ENCODE peak calls at places on chromosomes 16 and 17, in four cellular contexts. C is H1, Q is GM12891, B is GM12878. L is an unnamed sample.

GRCh38 chr17:80782536-80783427 is 208.9 kb upstream of the CHMP6 start:
- DNase-seq in C (no peak), B (no peak), Q (no peak), L (no peak)

GRCh38 chr17:82691714-82692113 is 6.8 kb downstream of the RAB40B start:
- DNase-seq in Q (no peak), B (no peak), C (no peak), L (no peak)

GRCh38 chr17:68459030-68459376 is 1.7 kb upstream of the WIPI1 start:
- DNase-seq in Q (no peak), B (peak), C (no peak), L (no peak)

GRCh38 chr17:1709971-1710806 is at the start of gene TLCD2:
- DNase-seq in Q (no peak), B (no peak), C (peak), L (no peak)

GRCh38 chr16:81752225-81752875 is 26.7 kb upstream of the PLCG2 start:
- DNase-seq in C (no peak), Q (peak), B (peak), L (peak)

GRCh38 chr16:67104061-67104460 is 5.7 kb upstream of the PHAF1 start:
- DNase-seq in B (no peak), C (peak), Q (no peak), L (no peak)

GRCh38 chr16:76162046-76162445 is 115.2 kb upstream of the CNTNAP4 start:
- DNase-seq in C (no peak), B (no peak), Q (no peak), L (no peak)

GRCh38 chr17:20095366-20096080 is 86.4 kb downstream of the SPECC1 start:
- DNase-seq in C (no peak), Q (no peak), B (no peak), L (no peak)

GRCh38 chr17:45168991-45169752 is 7.5 kb downstream of the HEXIM2 start:
- DNase-seq in B (no peak), C (no peak), Q (no peak), L (no peak)
- TF ChIP-seq TAF1 in B (no peak), C (no peak), Q (no peak), L (no peak)

GRCh38 chr17:72465191-72466024 is 344.6 kb downstream of the SOX9 start:
- DNase-seq in B (peak), Q (no peak), C (no peak), L (no peak)
- TF ChIP-seq POLR2A in B (no peak), Q (no peak), C (no peak), L (no peak)

DNA sequence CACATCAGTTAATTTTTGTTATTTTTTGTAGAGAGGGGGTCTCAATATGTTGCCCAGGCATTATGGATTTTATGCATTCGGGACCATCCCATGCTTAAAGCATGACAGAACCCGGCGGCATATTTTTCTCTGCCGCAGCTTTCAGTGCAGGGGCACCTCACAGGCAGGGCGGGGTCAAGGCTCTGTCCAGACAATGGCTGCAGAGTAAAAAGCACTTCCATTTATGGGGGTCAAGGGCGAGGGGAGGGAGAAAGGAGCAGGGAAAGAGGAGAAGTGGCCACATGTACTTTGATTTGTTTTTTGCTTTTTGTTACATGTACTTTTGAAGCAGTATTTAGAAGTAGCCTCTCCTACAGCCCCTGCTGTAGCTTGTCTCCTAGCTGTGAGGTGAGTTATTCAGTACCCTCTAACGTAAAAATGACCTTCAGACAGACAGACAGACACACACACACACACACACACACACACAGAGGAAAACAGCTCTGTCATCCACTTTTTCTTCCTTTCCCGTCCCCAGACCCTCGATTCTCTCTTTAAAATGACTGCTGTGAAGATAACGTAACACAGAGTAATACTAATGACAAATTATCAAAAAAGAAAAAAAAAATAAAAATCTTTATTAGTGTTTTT is 875 bp upstream of the SCPEP1 start:
- DNase-seq in Q (no peak), B (no peak), C (no peak), L (no peak)
- TF ChIP-seq TAF1 in Q (no peak), B (no peak), C (no peak), L (no peak)

DNA sequence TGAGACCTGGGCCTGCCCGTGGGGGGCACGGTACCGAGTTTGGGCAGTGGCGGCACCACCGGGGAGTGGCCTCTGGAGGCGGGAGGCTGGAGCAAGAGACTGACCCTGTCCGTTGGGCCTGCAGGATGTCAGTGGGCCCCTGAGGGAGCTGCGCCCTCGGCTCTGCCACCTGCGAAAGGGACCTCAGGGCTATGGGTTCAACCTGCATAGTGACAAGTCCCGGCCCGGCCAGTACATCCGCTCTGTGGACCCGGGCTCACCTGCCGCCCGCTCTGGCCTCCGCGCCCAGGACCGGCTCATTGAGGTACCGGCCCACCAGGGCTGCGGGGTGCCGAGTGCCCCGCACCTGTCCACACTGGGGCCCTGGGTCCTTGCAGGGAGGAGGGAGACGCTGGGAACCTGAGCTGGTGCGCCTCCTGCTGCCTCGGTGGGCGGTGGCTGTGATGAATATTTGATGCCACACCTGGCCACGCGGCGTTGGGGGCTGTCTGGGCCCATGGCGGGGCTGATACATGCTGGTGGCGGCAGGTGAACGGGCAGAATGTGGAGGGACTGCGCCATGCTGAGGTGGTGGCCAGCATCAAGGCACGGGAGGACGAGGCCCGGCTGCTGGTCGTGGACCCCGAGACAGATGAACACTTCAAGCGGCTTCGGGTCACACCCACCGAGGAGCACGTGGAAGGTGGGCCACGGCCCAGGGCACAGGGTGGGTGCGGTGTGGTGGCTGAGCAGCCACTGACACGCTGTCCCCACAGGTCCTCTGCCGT is 9.7 kb downstream of the NHERF2 start:
- DNase-seq in Q (no peak), C (no peak), B (no peak), L (no peak)
- TF ChIP-seq POLR2A in Q (no peak), C (no peak), B (no peak), L (no peak)

DNA sequence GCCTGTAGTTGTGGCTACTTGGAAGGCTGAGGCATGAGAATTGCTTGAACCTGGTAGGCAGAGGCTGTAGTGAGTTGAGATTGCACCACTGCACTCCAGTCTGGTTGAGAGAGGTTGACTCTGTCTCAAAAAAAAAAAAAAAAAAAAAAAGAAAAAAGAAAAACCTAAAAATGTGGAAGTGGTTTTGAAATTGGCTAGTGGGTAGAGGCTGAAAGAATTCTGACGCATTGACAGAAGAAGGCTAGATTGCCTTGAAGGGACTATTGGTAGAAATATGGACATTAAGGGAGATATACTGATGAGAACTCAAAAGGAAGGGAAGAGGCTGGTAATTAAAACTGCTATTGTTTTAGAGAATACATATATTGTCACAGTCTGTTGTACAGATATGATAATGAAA is 33.7 kb upstream of the CPPED1 start:
- DNase-seq in C (no peak), Q (no peak), B (no peak), L (no peak)
- TF ChIP-seq TAF1 in C (no peak), Q (no peak), B (no peak), L (no peak)

DNA sequence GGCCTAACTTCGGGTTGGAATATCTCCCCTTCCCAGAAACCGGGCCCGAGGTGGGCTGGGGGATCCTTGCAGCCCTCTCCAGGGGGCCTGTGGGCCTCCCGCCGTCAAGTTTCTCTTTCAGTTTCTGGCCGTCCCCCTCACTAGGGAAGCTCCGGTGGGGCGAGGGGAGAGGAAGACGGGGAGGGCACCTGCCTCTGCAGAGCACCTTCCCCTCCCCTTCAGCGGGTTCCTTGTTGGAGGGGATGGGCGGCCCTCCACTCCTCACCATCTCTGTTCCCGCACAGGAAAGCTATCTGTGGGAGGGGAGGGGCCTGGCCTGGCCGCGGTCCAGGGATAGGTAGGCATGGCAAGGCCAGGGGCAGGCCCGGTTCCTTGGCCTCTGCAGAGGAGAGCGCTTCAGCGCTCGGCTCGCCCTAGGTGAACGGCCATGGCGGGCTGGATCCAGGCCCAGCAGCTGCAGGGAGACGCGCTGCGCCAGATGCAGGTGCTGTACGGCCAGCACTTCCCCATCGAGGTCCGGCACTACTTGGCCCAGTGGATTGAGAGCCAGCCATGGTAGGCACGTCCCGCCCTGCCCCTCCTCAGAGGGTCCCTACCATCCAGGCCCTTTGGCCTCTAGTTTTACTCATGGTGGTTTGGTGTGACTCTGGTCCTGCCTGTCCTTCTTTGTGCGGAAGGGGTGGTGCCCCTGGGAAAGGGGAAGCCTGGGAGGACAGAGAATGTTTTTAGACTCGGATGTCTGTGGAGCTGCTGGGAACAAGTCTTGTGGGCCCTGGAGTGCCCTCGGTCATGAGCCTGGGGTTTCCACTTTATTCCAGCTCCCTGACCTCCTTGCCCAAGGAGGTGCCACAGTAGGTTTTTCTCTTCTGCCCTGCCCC is 926 bp downstream of the STAT5A start:
- DNase-seq in Q (peak), C (peak), B (no peak), L (peak)
- TF ChIP-seq POLR2A in Q (peak), C (no peak), B (peak), L (no peak)

DNA sequence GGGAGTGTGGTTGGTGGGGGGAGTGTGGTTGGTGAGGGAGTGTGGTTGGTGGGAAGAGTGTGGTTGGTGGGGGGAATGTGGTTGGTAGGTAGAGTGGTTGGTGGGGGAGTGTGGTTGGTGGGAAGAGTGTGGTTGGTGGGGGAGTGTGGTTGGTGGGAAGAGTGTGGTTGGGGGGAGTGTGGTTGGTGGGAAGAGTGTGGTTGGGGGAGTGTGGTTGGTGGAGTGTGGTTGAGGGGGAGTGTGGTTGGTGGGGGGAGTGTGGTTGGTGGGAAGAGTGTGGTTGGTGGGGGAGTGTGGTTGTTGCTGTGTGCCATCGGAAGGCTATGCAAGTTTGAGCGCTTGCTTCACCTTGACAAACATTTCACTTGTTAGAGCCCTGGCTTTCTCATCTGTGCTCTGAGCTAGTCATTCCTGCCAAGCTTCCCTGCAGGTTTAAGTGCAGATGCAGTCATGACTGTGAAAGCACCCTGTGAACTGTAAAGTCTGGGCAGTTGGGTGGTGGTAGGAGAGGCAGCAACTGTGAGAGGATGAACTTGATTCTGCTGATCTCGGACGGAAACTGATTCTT is 20.1 kb downstream of the MINK1 start:
- DNase-seq in B (no peak), C (no peak), Q (no peak), L (no peak)
- TF ChIP-seq TAF1 in B (no peak), C (no peak), Q (no peak), L (no peak)

L was measured in GM12892.